ENCODE peak calls at places on chromosomes 16 and 17, in ten cellular contexts. V is IMR-90; W is RWPE1; N is left ventricle myocardium superior; L is amniotic epithelial cell; P is T-helper 2 cell; F is posterior vena cava; O is stimulated activated CD4-positive, alpha-beta T cell treated with anti-CD3 and anti-CD28 coated beads, Interleukin-15, amount 100 ng/mL, for 1 hour; S is A172; X is lung microvascular endothelial cell. D is an unnamed sample.

GRCh38 chr16:4316732-4317461 is 1.0 kb downstream of the GLIS2 start:
- DNase-seq in O (no peak), P (no peak), F (peak; percentile 89), L (no peak), W (no peak), V (no peak), S (peak; percentile 87), N (peak; percentile 79), X (no peak), D (no peak)

GRCh38 chr17:57121308-57122042 is 36.4 kb downstream of the AKAP1 start:
- DNase-seq in W (peak; percentile 35), F (no peak), X (peak; percentile 45), S (peak; percentile 31), L (peak; percentile 35), V (peak; percentile 36), P (no peak), N (peak; percentile 55), O (no peak), D (peak; percentile 81)

GRCh38 chr16:53744449-53744848 is 40.5 kb downstream of the FTO start:
- DNase-seq in X (peak; percentile 25), S (peak; percentile 16), L (no peak), W (no peak), O (no peak), N (no peak), V (no peak), F (no peak), P (no peak), D (no peak)

GRCh38 chr16:50547340-50547865 is 793 bp upstream of the NKD1 start:
- DNase-seq in S (no peak), X (peak; percentile 20), L (peak; percentile 2), W (no peak), O (peak; percentile 35), V (no peak), F (no peak), P (peak; percentile 63), N (peak; percentile 47), D (peak; percentile 22)

GRCh38 chr17:82740906-82741759 is 5.7 kb downstream of the FN3K start:
- DNase-seq in N (no peak), P (no peak), L (peak; percentile 54), W (peak; percentile 31), V (no peak), X (peak; percentile 19), O (no peak), F (no peak), S (peak; percentile 44), D (no peak)

GRCh38 chr17:77352996-77353395 is 212.2 kb downstream of the SEC14L1 start:
- DNase-seq in V (no peak), S (no peak), O (no peak), L (no peak), P (no peak), W (no peak), F (no peak), N (no peak), X (no peak), D (no peak)

GRCh38 chr16:31033709-31034492 is 543 bp downstream of the STX4 start:
- DNase-seq in F (peak; percentile 97), O (peak; percentile 74), V (peak; percentile 70), S (peak; percentile 88), P (peak; percentile 71), N (peak; percentile 94), L (peak; percentile 63), X (peak; percentile 89), W (peak; percentile 98), D (peak; percentile 86)

GRCh38 chr17:41907633-41908539 is 10.9 kb downstream of the ACLY start:
- DNase-seq in L (peak; percentile 88), P (no peak), N (no peak), W (no peak), F (no peak), S (peak; percentile 55), V (peak; percentile 42), O (no peak), X (no peak), D (no peak)

GRCh38 chr17:76254275-76254674 is 10.9 kb upstream of the UBALD2 start:
- DNase-seq in O (no peak), L (no peak), V (no peak), W (no peak), F (no peak), S (no peak), X (no peak), P (no peak), N (no peak), D (no peak)

GRCh38 chr16:88370365-88370764 is 12.4 kb upstream of the ZNF469 start:
- DNase-seq in L (no peak), S (no peak), V (no peak), O (no peak), N (no peak), P (no peak), F (peak; percentile 43), X (no peak), W (no peak), D (no peak)

GRCh38 chr16:8877894-8878522 is 4.1 kb upstream of the LITAFD start:
- DNase-seq in L (no peak), O (no peak), P (no peak), V (no peak), N (no peak), S (no peak), W (peak; percentile 62), F (peak; percentile 26), X (no peak), D (no peak)

GRCh38 chr16:56950881-56951771 is 10.6 kb upstream of the CETP start:
- DNase-seq in L (peak; percentile 42), S (peak; percentile 63), X (peak; percentile 62), P (peak; percentile 23), O (peak; percentile 26), V (peak; percentile 51), F (peak; percentile 83), W (no peak), N (peak; percentile 53), D (peak; percentile 65)

GRCh38 chr17:32588135-32588534 is 101.3 kb downstream of the CDK5R1 start:
- DNase-seq in X (no peak), W (no peak), S (no peak), F (no peak), N (no peak), V (no peak), P (no peak), O (no peak), L (no peak), D (no peak)

D was measured in SK-MEL-5.